ENCODE peak calls at places on chromosome 11, in nine cellular contexts. One of them, this sample, is unnamed.

GRCh38 chr11:27938011-27938410 is 169.9 kb downstream of the KIF18A start:
- DNase-seq in transverse colon: no peak
- DNase-seq in spleen: no peak
- DNase-seq in GM12891: no peak
- DNase-seq in uterus: no peak
- DNase-seq in endothelial cell of umbilical vein: no peak
- DNase-seq in ovary: no peak
- DNase-seq in lower leg skin: no peak
- DNase-seq in gastrocnemius medialis: no peak
- DNase-seq in this sample: no peak

GRCh38 chr11:33063326-33063775 is 24.0 kb downstream of the TCP11L1 start:
- DNase-seq in transverse colon: no peak
- DNase-seq in spleen: no peak
- DNase-seq in gastrocnemius medialis: no peak
- DNase-seq in lower leg skin: no peak
- DNase-seq in ovary: no peak
- DNase-seq in uterus: no peak
- DNase-seq in endothelial cell of umbilical vein: no peak
- DNase-seq in GM12891: no peak
- DNase-seq in this sample: no peak

GRCh38 chr11:32105871-32106312 is 15.0 kb downstream of the RCN1 start:
- DNase-seq in lower leg skin: no peak
- DNase-seq in uterus: no peak
- DNase-seq in ovary: no peak
- DNase-seq in GM12891: no peak
- DNase-seq in gastrocnemius medialis: no peak
- DNase-seq in spleen: no peak
- DNase-seq in endothelial cell of umbilical vein: no peak
- DNase-seq in transverse colon: no peak
- DNase-seq in this sample: no peak

GRCh38 chr11:78424334-78425270 is 7.0 kb upstream of the GAB2 start:
- DNase-seq in uterus: no peak
- DNase-seq in spleen: no peak
- DNase-seq in endothelial cell of umbilical vein: peak; percentile 44
- DNase-seq in transverse colon: no peak
- DNase-seq in lower leg skin: no peak
- DNase-seq in gastrocnemius medialis: no peak
- DNase-seq in ovary: no peak
- DNase-seq in GM12891: no peak
- DNase-seq in this sample: no peak

GRCh38 chr11:73784080-73784634 is 3.5 kb upstream of the MRPL48 start:
- DNase-seq in gastrocnemius medialis: no peak
- DNase-seq in uterus: no peak
- DNase-seq in GM12891: no peak
- DNase-seq in transverse colon: no peak
- DNase-seq in spleen: no peak
- DNase-seq in endothelial cell of umbilical vein: no peak
- DNase-seq in ovary: no peak
- DNase-seq in lower leg skin: no peak
- DNase-seq in this sample: no peak

GRCh38 chr11:129115652-129116585 is 76.2 kb downstream of the ARHGAP32 start:
- DNase-seq in gastrocnemius medialis: no peak
- DNase-seq in endothelial cell of umbilical vein: peak; percentile 2
- DNase-seq in transverse colon: no peak
- DNase-seq in ovary: no peak
- DNase-seq in GM12891: no peak
- DNase-seq in spleen: no peak
- DNase-seq in uterus: no peak
- DNase-seq in lower leg skin: no peak
- DNase-seq in this sample: no peak

GRCh38 chr11:65606876-65607613 is 7.0 kb downstream of the MAP3K11 start:
- DNase-seq in GM12891: peak; percentile 65
- DNase-seq in lower leg skin: peak; percentile 93
- DNase-seq in gastrocnemius medialis: peak; percentile 93
- DNase-seq in spleen: peak; percentile 90
- DNase-seq in transverse colon: peak; percentile 91
- DNase-seq in uterus: peak; percentile 96
- DNase-seq in endothelial cell of umbilical vein: peak; percentile 96
- DNase-seq in ovary: peak; percentile 95
- DNase-seq in this sample: peak; percentile 91

GRCh38 chr11:77407613-77408012 is 66.3 kb downstream of the PAK1 start:
- DNase-seq in gastrocnemius medialis: peak; percentile 37
- DNase-seq in ovary: no peak
- DNase-seq in GM12891: no peak
- DNase-seq in spleen: no peak
- DNase-seq in lower leg skin: no peak
- DNase-seq in uterus: peak; percentile 35
- DNase-seq in transverse colon: peak; percentile 80
- DNase-seq in endothelial cell of umbilical vein: peak; percentile 96
- DNase-seq in this sample: peak; percentile 88

GRCh38 chr11:102940714-102941588 is 14.6 kb downstream of the MMP13 start:
- DNase-seq in lower leg skin: peak; percentile 33
- DNase-seq in GM12891: peak; percentile 20
- DNase-seq in transverse colon: peak; percentile 45
- DNase-seq in endothelial cell of umbilical vein: peak; percentile 79
- DNase-seq in spleen: no peak
- DNase-seq in gastrocnemius medialis: no peak
- DNase-seq in ovary: no peak
- DNase-seq in uterus: no peak
- DNase-seq in this sample: peak; percentile 78

GRCh38 chr11:8168485-8169257 is at the start of gene RIC3:
- DNase-seq in ovary: peak; percentile 64
- DNase-seq in uterus: peak; percentile 40
- DNase-seq in transverse colon: peak; percentile 30
- DNase-seq in gastrocnemius medialis: no peak
- DNase-seq in endothelial cell of umbilical vein: no peak
- DNase-seq in GM12891: peak; percentile 45
- DNase-seq in spleen: peak; percentile 87
- DNase-seq in lower leg skin: no peak
- DNase-seq in this sample: peak; percentile 58

GRCh38 chr11:122748968-122749687 is 89.2 kb upstream of the CRTAM start:
- DNase-seq in spleen: no peak
- DNase-seq in gastrocnemius medialis: peak; percentile 19
- DNase-seq in ovary: no peak
- DNase-seq in uterus: no peak
- DNase-seq in lower leg skin: peak; percentile 54
- DNase-seq in transverse colon: peak; percentile 49
- DNase-seq in endothelial cell of umbilical vein: peak; percentile 36
- DNase-seq in GM12891: peak; percentile 46
- DNase-seq in this sample: no peak

GRCh38 chr11:111581341-111581740 is 20.9 kb upstream of the SIK2 start:
- DNase-seq in transverse colon: no peak
- DNase-seq in lower leg skin: no peak
- DNase-seq in endothelial cell of umbilical vein: no peak
- DNase-seq in uterus: no peak
- DNase-seq in GM12891: no peak
- DNase-seq in spleen: no peak
- DNase-seq in gastrocnemius medialis: no peak
- DNase-seq in ovary: no peak
- DNase-seq in this sample: no peak

GRCh38 chr11:103488579-103488978 is 379.4 kb downstream of the DYNC2H1 start:
- DNase-seq in GM12891: no peak
- DNase-seq in gastrocnemius medialis: no peak
- DNase-seq in uterus: no peak
- DNase-seq in endothelial cell of umbilical vein: no peak
- DNase-seq in spleen: no peak
- DNase-seq in lower leg skin: no peak
- DNase-seq in ovary: no peak
- DNase-seq in transverse colon: no peak
- DNase-seq in this sample: no peak

GRCh38 chr11:69089258-69089657 is 40.5 kb downstream of the TPCN2 start:
- DNase-seq in transverse colon: no peak
- DNase-seq in ovary: no peak
- DNase-seq in spleen: no peak
- DNase-seq in gastrocnemius medialis: peak; percentile 53
- DNase-seq in uterus: no peak
- DNase-seq in endothelial cell of umbilical vein: peak; percentile 17
- DNase-seq in GM12891: no peak
- DNase-seq in lower leg skin: no peak
- DNase-seq in this sample: peak; percentile 90

GRCh38 chr11:79083346-79083745 is 357.5 kb downstream of the TENM4 start:
- DNase-seq in ovary: no peak
- DNase-seq in gastrocnemius medialis: no peak
- DNase-seq in transverse colon: no peak
- DNase-seq in GM12891: no peak
- DNase-seq in endothelial cell of umbilical vein: no peak
- DNase-seq in spleen: no peak
- DNase-seq in uterus: no peak
- DNase-seq in lower leg skin: no peak
- DNase-seq in this sample: no peak

GRCh38 chr11:34270711-34271110 is 87.1 kb downstream of the ABTB2 start:
- DNase-seq in transverse colon: no peak
- DNase-seq in lower leg skin: no peak
- DNase-seq in GM12891: no peak
- DNase-seq in uterus: no peak
- DNase-seq in ovary: no peak
- DNase-seq in endothelial cell of umbilical vein: no peak
- DNase-seq in gastrocnemius medialis: no peak
- DNase-seq in spleen: no peak
- DNase-seq in this sample: no peak

GRCh38 chr11:57761301-57762234 is at the start of gene CTNND1:
- DNase-seq in spleen: no peak
- DNase-seq in endothelial cell of umbilical vein: peak; percentile 97
- DNase-seq in uterus: peak; percentile 86
- DNase-seq in transverse colon: peak; percentile 91
- DNase-seq in lower leg skin: peak; percentile 91
- DNase-seq in gastrocnemius medialis: peak; percentile 92
- DNase-seq in ovary: peak; percentile 84
- DNase-seq in GM12891: peak; percentile 49
- DNase-seq in this sample: peak; percentile 97

GRCh38 chr11:60953781-60954180 is 1.8 kb upstream of the SLC15A3 start:
- DNase-seq in transverse colon: no peak
- DNase-seq in endothelial cell of umbilical vein: peak; percentile 29
- DNase-seq in lower leg skin: no peak
- DNase-seq in uterus: no peak
- DNase-seq in GM12891: no peak
- DNase-seq in spleen: peak; percentile 74
- DNase-seq in ovary: no peak
- DNase-seq in gastrocnemius medialis: no peak
- DNase-seq in this sample: no peak

GRCh38 chr11:70532066-70532440 is 133.7 kb downstream of the CTTN start:
- DNase-seq in endothelial cell of umbilical vein: no peak
- DNase-seq in GM12891: no peak
- DNase-seq in transverse colon: no peak
- DNase-seq in ovary: no peak
- DNase-seq in uterus: no peak
- DNase-seq in spleen: peak; percentile 29
- DNase-seq in gastrocnemius medialis: no peak
- DNase-seq in lower leg skin: no peak
- DNase-seq in this sample: no peak

DNA sequence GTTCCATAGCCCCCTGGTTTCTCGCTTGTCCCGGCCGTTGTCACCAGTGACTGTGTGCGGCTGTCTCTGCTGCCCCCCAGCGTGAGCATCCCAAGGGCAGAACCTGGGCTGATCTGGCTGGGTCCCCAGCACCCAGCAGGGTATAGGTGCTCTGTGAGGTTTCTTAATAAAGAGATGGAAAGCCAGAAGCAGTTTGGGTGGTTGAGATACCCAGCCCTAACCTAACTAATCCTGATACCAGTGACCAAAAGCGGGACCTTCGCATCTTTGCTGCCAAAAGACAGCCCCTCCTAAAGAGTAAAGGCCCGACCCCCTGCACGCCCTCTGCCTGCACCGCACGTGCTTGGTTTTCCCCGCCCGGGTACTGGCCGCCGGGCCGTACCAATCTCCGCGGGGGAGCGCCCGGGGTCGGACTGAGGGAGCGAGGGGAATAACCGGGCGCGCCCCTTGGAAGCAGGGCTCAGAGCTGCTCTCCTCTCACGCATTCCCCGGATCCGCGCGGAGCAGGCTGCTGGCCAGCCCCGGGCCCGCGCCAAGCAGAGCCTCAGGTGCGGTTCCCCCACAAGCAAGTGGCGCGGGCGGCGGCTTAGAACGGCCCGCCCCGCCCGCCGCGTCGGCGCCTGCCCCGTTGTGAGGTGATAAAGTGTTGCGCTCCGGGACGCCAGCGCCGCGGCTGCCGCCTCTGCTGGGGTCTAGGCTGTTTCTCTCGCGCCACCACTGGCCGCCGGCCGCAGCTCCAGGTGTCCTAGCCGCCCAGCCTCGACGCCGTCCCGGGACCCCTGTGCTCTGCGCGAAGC is at the start of gene DGAT2:
- DNase-seq in lower leg skin: no peak
- DNase-seq in gastrocnemius medialis: peak; percentile 34
- DNase-seq in ovary: peak; percentile 78
- DNase-seq in transverse colon: peak; percentile 80
- DNase-seq in spleen: peak; percentile 96
- DNase-seq in uterus: peak; percentile 68
- DNase-seq in endothelial cell of umbilical vein: peak; percentile 79
- DNase-seq in GM12891: peak; percentile 91
- DNase-seq in this sample: peak; percentile 75
- TF ChIP-seq POLR2A in lower leg skin: no peak
- TF ChIP-seq POLR2A in gastrocnemius medialis: peak; percentile 24
- TF ChIP-seq POLR2A in ovary: no peak
- TF ChIP-seq POLR2A in transverse colon: no peak
- TF ChIP-seq POLR2A in spleen: no peak
- TF ChIP-seq POLR2A in uterus: no peak
- TF ChIP-seq POLR2A in endothelial cell of umbilical vein: no peak
- TF ChIP-seq POLR2A in GM12891: no peak
- TF ChIP-seq POLR2A in this sample: no peak

GRCh38 chr11:62888406-62888805 is 7.7 kb downstream of the SLC3A2 start:
- DNase-seq in lower leg skin: no peak
- DNase-seq in spleen: no peak
- DNase-seq in transverse colon: no peak
- DNase-seq in gastrocnemius medialis: no peak
- DNase-seq in uterus: no peak
- DNase-seq in endothelial cell of umbilical vein: no peak
- DNase-seq in GM12891: no peak
- DNase-seq in ovary: no peak
- DNase-seq in this sample: no peak
- TF ChIP-seq POLR2A in lower leg skin: no peak
- TF ChIP-seq POLR2A in spleen: no peak
- TF ChIP-seq POLR2A in transverse colon: no peak
- TF ChIP-seq POLR2A in gastrocnemius medialis: no peak
- TF ChIP-seq POLR2A in uterus: no peak
- TF ChIP-seq POLR2A in endothelial cell of umbilical vein: no peak
- TF ChIP-seq POLR2A in GM12891: no peak
- TF ChIP-seq POLR2A in ovary: no peak
- TF ChIP-seq POLR2A in this sample: no peak

DNA sequence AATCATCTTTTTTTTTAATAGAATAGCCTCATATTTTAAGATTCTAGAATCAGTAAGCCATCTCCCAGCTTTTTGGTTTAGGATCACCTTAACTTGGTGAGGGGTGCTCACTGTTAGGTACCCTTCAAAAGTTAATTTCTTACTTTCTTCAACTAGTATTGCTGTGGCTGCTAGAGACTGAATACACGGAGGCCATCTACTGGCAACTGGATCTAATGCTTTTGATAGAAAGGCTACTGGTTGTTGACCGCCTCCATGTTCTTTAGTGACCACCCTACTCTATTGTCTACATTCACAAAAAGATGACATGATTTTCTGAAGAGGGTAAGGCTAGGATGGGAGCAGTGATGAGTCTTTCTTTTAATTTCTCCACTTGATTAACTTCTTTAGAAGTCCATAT is 16.7 kb upstream of the ALDH3B2 start:
- DNase-seq in ovary: no peak
- DNase-seq in transverse colon: no peak
- DNase-seq in endothelial cell of umbilical vein: no peak
- DNase-seq in uterus: no peak
- DNase-seq in spleen: no peak
- DNase-seq in lower leg skin: no peak
- DNase-seq in GM12891: no peak
- DNase-seq in gastrocnemius medialis: no peak
- DNase-seq in this sample: no peak
- TF ChIP-seq POLR2A in ovary: no peak
- TF ChIP-seq POLR2A in transverse colon: no peak
- TF ChIP-seq POLR2A in endothelial cell of umbilical vein: no peak
- TF ChIP-seq POLR2A in uterus: no peak
- TF ChIP-seq POLR2A in spleen: no peak
- TF ChIP-seq POLR2A in lower leg skin: no peak
- TF ChIP-seq POLR2A in GM12891: no peak
- TF ChIP-seq POLR2A in gastrocnemius medialis: no peak
- TF ChIP-seq POLR2A in this sample: no peak

GRCh38 chr11:76318744-76319384 is 62.1 kb downstream of the THAP12 start:
- DNase-seq in GM12891: peak; percentile 79
- DNase-seq in spleen: peak; percentile 95
- DNase-seq in endothelial cell of umbilical vein: peak; percentile 74
- DNase-seq in ovary: peak; percentile 79
- DNase-seq in uterus: peak; percentile 80
- DNase-seq in lower leg skin: peak; percentile 73
- DNase-seq in transverse colon: peak; percentile 87
- DNase-seq in gastrocnemius medialis: peak; percentile 63
- DNase-seq in this sample: peak; percentile 90
- TF ChIP-seq POLR2A in GM12891: no peak
- TF ChIP-seq POLR2A in spleen: no peak
- TF ChIP-seq POLR2A in endothelial cell of umbilical vein: no peak
- TF ChIP-seq POLR2A in ovary: no peak
- TF ChIP-seq POLR2A in uterus: no peak
- TF ChIP-seq POLR2A in lower leg skin: no peak
- TF ChIP-seq POLR2A in transverse colon: no peak
- TF ChIP-seq POLR2A in gastrocnemius medialis: no peak
- TF ChIP-seq POLR2A in this sample: no peak

This sample was measured in adrenal gland.